ENCODE peak calls at places on chromosomes 5 and 9, in eight cellular contexts. R is GM20000; V is heart right ventricle; O is CD4-positive, alpha-beta T cell; A is GM13977; W is K562; N is fibroblast of pulmonary artery; G is neural crest cell. Y is an unnamed sample.

GRCh38 chr5:91382530-91383026 is 539 bp downstream of the ARRDC3 start:
- DNase-seq in R (no peak), V (no peak), O (peak), A (peak), W (peak), N (peak), G (peak), Y (peak)

GRCh38 chr9:121463026-121463827 is 36.4 kb downstream of the GGTA1 start:
- DNase-seq in R (peak), V (peak), O (no peak), A (peak), W (peak), N (peak), G (peak), Y (peak)

GRCh38 chr9:88936668-88937067 is 54.6 kb upstream of the S1PR3 start:
- DNase-seq in R (no peak), V (no peak), O (no peak), A (no peak), W (no peak), N (peak), G (no peak), Y (no peak)

GRCh38 chr9:127096208-127096607 is 26.2 kb downstream of the ANGPTL2 start:
- DNase-seq in R (no peak), V (no peak), O (no peak), A (no peak), W (peak), N (peak), G (no peak), Y (no peak)

GRCh38 chr9:2039294-2040180 is 24.4 kb downstream of the SMARCA2 start:
- DNase-seq in R (no peak), V (peak), O (no peak), A (no peak), W (no peak), N (no peak), G (no peak), Y (no peak)

GRCh38 chr9:33225319-33226152 is 14.4 kb upstream of the SPINK4 start:
- DNase-seq in R (peak), V (no peak), O (peak), A (no peak), W (peak), N (peak), G (peak), Y (peak)

GRCh38 chr9:37029776-37030590 is 4.1 kb downstream of the PAX5 start:
- DNase-seq in R (peak), V (no peak), O (no peak), A (peak), W (no peak), N (no peak), G (no peak), Y (no peak)

GRCh38 chr9:8858250-8859161 is 1058.9 kb upstream of the DMAC1 start:
- DNase-seq in R (no peak), V (peak), O (no peak), A (no peak), W (no peak), N (no peak), G (peak), Y (no peak)

GRCh38 chr9:4657426-4658159 is 4.5 kb upstream of the PLPP6 start:
- DNase-seq in R (no peak), V (no peak), O (no peak), A (no peak), W (no peak), N (no peak), G (no peak), Y (peak)

GRCh38 chr5:82396871-82397514 is 118.8 kb upstream of the RPS23 start:
- DNase-seq in R (no peak), V (peak), O (no peak), A (no peak), W (peak), N (peak), G (no peak), Y (peak)

GRCh38 chr5:151320481-151320880 is 16.9 kb upstream of the SLC36A3 start:
- DNase-seq in R (no peak), V (no peak), O (no peak), A (no peak), W (no peak), N (no peak), G (no peak), Y (no peak)

GRCh38 chr5:151313357-151313756 is 9.8 kb upstream of the SLC36A3 start:
- DNase-seq in R (no peak), V (no peak), O (no peak), A (no peak), W (no peak), N (no peak), G (no peak), Y (no peak)

GRCh38 chr5:151315998-151316597 is 12.5 kb upstream of the SLC36A3 start:
- DNase-seq in R (peak), V (peak), O (peak), A (peak), W (peak), N (peak), G (peak), Y (peak)

GRCh38 chr5:151319334-151319733 is 15.8 kb upstream of the SLC36A3 start:
- DNase-seq in R (peak), V (peak), O (no peak), A (no peak), W (peak), N (peak), G (no peak), Y (peak)
- TF ChIP-seq CTCF in R (peak), V (no peak), O (no peak), A (peak), W (no peak), N (peak), G (peak), Y (no peak)

GRCh38 chr9:134050726-134051125 is 17.1 kb downstream of the BRD3 start:
- DNase-seq in R (no peak), V (no peak), O (no peak), A (no peak), W (no peak), N (no peak), G (no peak), Y (no peak)
- TF ChIP-seq CTCF in R (no peak), V (no peak), O (no peak), A (no peak), W (no peak), N (no peak), G (no peak), Y (no peak)

GRCh38 chr5:6435356-6435755 is 13.3 kb upstream of the UBE2QL1 start:
- DNase-seq in R (no peak), V (no peak), O (no peak), A (no peak), W (peak), N (peak), G (peak), Y (no peak)
- TF ChIP-seq CTCF in R (no peak), V (peak), O (no peak), A (peak), W (peak), N (peak), G (peak), Y (no peak)

GRCh38 chr9:91882628-91883027 is 67.4 kb downstream of the ROR2 start:
- DNase-seq in R (no peak), V (no peak), O (no peak), A (no peak), W (no peak), N (no peak), G (no peak), Y (no peak)
- TF ChIP-seq CTCF in R (peak), V (no peak), O (no peak), A (peak), W (no peak), N (no peak), G (no peak), Y (no peak)

GRCh38 chr9:26656003-26656940 is 236.3 kb downstream of the CAAP1 start:
- DNase-seq in R (no peak), V (no peak), O (no peak), A (peak), W (peak), N (peak), G (peak), Y (no peak)
- TF ChIP-seq CTCF in R (no peak), V (no peak), O (no peak), A (peak), W (peak), N (peak), G (peak), Y (peak)

GRCh38 chr5:159915913-159916840 is at the start of gene ADRA1B:
- DNase-seq in R (peak), V (peak), O (no peak), A (peak), W (peak), N (peak), G (peak), Y (peak)
- TF ChIP-seq CTCF in R (peak), V (peak), O (no peak), A (peak), W (no peak), N (peak), G (peak), Y (peak)

DNA sequence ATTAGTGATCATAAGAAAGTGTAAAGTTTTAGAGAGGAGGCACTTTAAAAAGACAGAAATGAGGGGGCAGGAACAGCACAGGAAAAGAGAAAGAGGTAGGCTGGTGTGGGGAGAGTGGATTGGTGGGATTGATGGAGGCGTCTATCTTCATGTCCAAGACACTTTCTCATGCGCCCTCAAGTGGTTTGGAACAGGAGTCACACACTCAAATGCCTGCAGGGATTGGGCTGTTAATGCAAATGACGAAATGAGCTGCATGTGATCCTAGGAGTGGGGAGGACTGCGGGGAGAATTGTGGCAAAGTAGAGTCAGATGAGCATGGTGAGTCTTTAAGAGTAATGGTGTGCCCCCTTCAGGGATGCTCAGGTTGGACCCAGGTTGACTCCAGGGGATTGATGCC is 5.5 kb downstream of the SLC36A3 start:
- DNase-seq in R (no peak), V (no peak), O (no peak), A (no peak), W (peak), N (peak), G (no peak), Y (peak)
- TF ChIP-seq CTCF in R (no peak), V (peak), O (no peak), A (no peak), W (peak), N (peak), G (peak), Y (peak)

DNA sequence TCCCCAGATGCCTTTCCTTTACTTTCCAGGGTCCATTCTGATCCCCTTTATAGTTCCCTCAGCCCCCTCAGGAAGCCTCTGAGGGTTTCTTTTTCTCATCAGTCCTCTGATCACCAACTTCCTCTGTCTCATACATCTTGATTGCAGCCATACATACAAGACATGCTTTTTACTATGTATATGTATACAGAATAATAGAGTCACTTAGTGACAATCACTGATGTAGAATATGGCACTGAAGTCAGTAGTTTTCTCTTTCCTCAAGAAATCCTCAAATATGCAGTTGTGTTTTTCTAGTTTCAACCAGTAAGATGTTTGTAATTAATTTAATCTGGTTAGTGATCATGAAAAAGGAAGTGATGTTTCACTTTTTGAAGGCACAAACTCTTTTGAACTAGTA is 364.1 kb downstream of the MAN2A1 start:
- DNase-seq in R (no peak), V (no peak), O (no peak), A (no peak), W (no peak), N (no peak), G (no peak), Y (no peak)
- TF ChIP-seq CTCF in R (no peak), V (no peak), O (no peak), A (no peak), W (no peak), N (no peak), G (no peak), Y (no peak)

DNA sequence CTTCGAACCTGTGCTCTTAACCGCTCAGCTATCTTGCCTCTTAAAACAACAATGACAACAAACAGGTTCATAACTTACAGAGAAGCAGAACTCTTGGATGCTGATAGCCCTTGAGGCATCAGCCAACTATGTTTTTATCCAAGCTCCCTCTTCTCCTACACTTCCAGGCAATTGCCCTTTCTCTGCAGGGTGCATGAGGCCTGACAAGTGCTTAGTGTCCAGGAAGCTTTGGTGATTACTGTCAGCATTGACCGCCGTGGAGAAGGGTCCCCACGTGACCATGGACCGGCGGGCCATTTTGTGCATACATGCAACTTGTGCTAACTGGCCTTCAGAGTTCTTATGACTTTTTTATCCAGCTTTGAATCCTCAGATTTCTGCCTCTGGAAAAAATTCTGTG is 71.2 kb downstream of the ADCY2 start:
- DNase-seq in R (no peak), V (no peak), O (no peak), A (no peak), W (no peak), N (no peak), G (no peak), Y (no peak)
- TF ChIP-seq CTCF in R (no peak), V (no peak), O (no peak), A (no peak), W (no peak), N (no peak), G (no peak), Y (no peak)

Y was measured in body of pancreas.